ENCODE peak calls at places on chromosomes 13 and 19, in nine cellular contexts. G, T, Z, X, L, C, Q, M and R are unnamed samples. For H3K27me3, the result is how much of the 10 kb centered on the place peaks cover.

GRCh38 chr13:48050550-48050949 is 13.0 kb downstream of the NUDT15 start:
- DNase-seq in G (no peak), T (no peak), X (no peak), Q (no peak), L (no peak), C (no peak), Z (no peak), M (no peak), R (no peak)

GRCh38 chr19:51693246-51693645 is at the start of gene SPACA6:
- DNase-seq in T (no peak), X (no peak), M (no peak), Q (no peak), Z (no peak), L (no peak), C (no peak), G (no peak), R (no peak)

GRCh38 chr13:109275848-109276247 is 510.5 kb downstream of the IRS2 start:
- DNase-seq in L (no peak), Z (peak), C (no peak), X (no peak), M (no peak), Q (no peak), T (peak), G (no peak), R (no peak)

GRCh38 chr19:35949131-35949530 is 13.0 kb downstream of the LRFN3 start:
- DNase-seq in T (peak), G (peak), L (no peak), Q (no peak), M (no peak), C (no peak), Z (no peak), X (no peak), R (no peak)

GRCh38 chr19:12578641-12579040 is 27.4 kb upstream of the ZNF564 start:
- DNase-seq in L (no peak), M (no peak), T (no peak), Q (no peak), C (no peak), X (no peak), G (no peak), Z (no peak), R (no peak)

GRCh38 chr19:3073159-3073563 is 10.9 kb upstream of the TLE5 start:
- DNase-seq in Q (no peak), L (no peak), G (peak), X (no peak), T (peak), M (no peak), C (peak), Z (peak), R (peak)

GRCh38 chr19:6414033-6414643 is 10.5 kb downstream of the KHSRP start:
- DNase-seq in Z (no peak), X (no peak), T (peak), G (peak), M (no peak), L (no peak), C (no peak), Q (no peak), R (no peak)

GRCh38 chr13:109205315-109205714 is 575.9 kb downstream of the MYO16 start:
- DNase-seq in Z (no peak), C (peak), L (no peak), M (no peak), Q (no peak), G (peak), X (no peak), T (no peak), R (no peak)

GRCh38 chr13:27250833-27251165 is 559 bp upstream of the RPL21 start:
- DNase-seq in Q (no peak), M (no peak), T (no peak), Z (no peak), C (no peak), G (no peak), L (no peak), X (no peak), R (no peak)

GRCh38 chr13:103960011-103960410 is 893.8 kb upstream of the SLC10A2 start:
- DNase-seq in L (no peak), G (no peak), T (no peak), M (no peak), Z (no peak), X (no peak), C (no peak), Q (no peak), R (no peak)

GRCh38 chr13:73251866-73252265 is 193.1 kb downstream of the KLF5 start:
- DNase-seq in X (no peak), Q (no peak), M (no peak), G (no peak), T (no peak), Z (no peak), C (no peak), L (no peak), R (no peak)

GRCh38 chr19:1785310-1785709 is 26.8 kb downstream of the ATP8B3 start:
- DNase-seq in L (no peak), M (no peak), T (no peak), X (no peak), G (no peak), C (no peak), Q (no peak), Z (no peak), R (no peak)
- H3K27me3 ChIP-seq in L (under half), M (under half), T (under half), X (half or more), G (under half), C (under half), Q (under half), Z (half or more), R (under half)

GRCh38 chr19:14096272-14096992 is 5.9 kb upstream of the SAMD1 start:
- DNase-seq in Q (no peak), X (no peak), C (no peak), T (peak), M (no peak), Z (no peak), L (no peak), G (peak), R (no peak)
- TF ChIP-seq CTCF in Q (no peak), X (no peak), C (peak), T (peak), M (no peak), Z (peak), L (no peak), G (peak), R (peak)

GRCh38 chr13:99085846-99086148 is 107.9 kb upstream of the DOCK9 start:
- DNase-seq in L (no peak), G (no peak), Q (no peak), M (no peak), C (no peak), T (no peak), X (no peak), Z (no peak), R (no peak)
- H3K27me3 ChIP-seq in L (under half), G (under half), Q (under half), M (under half), C (under half), T (under half), X (under half), Z (under half), R (under half)

DNA sequence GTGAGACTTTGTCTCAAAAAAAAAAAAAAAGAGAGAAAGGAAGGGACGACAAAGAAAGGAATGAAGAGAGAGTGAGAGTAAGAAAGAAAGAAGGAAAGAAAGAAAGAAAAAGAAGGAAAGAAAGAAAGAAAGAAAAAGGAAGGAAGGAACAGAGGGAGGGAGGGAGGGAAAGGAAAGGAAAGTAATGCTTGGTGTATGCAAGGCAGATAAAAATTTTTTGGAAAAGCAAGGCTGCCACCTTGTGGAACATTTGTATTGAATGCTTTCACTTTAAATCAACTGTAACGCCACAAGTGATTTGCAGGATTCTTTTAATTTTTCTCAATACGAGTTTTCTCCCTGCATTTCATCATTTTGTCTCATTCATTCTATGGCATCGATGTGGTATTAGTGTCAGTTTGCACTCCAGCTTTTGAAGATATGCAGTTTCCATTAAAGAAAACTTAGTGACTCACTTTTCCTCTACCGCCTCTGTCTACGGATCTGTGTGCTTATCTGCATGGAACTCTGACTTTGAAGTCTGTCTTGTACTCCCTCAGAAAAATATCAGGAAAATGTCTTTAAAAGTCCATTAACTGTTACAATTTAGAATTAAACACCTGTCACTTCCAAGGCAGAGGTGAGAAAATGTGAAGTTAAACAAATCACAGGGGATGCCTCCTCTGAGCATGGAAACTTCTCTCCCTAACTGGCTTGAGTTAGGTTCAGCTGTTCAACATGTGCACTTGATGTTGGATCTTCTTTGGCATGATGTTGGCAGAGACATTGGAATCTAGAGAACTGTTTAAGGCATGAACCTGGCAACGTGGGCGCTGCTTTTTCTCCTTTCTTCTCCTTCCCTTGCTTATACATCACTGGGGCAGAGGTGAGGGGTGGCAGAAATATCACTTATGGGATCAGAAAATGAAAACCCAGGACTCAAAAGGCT is 20.0 kb upstream of the ZDHHC20 start:
- DNase-seq in X (no peak), M (no peak), C (peak), Z (peak), G (peak), Q (no peak), L (peak), T (peak), R (peak)
- TF ChIP-seq CTCF in X (peak), M (peak), C (peak), Z (peak), G (peak), Q (peak), L (peak), T (peak), R (peak)

DNA sequence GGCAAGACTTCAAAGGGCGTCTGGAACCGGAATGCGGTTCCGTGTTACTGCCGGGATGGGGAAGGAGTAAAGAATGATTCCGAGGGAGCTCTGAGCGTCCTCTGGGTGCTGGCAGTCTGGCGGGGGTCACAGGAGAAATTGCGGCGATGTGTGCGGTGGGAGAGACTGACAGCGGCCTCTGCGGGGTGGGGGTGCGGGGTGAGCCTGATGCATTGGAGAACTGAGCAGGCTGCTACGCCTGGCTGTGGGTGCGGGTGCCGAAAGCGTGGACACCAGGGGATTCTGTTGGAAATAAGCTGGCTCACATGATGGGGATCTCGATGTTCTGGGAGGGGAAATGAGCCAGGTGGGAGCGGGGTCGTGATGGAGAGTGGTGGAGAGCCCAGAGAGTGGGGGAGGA is 1.8 kb downstream of the COX6B2 start:
- DNase-seq in C (no peak), M (no peak), L (no peak), Q (no peak), X (no peak), T (no peak), G (no peak), Z (no peak), R (no peak)
- H3K27me3 ChIP-seq in C (half or more), M (under half), L (under half), Q (under half), X (half or more), T (half or more), G (under half), Z (under half), R (under half)

DNA sequence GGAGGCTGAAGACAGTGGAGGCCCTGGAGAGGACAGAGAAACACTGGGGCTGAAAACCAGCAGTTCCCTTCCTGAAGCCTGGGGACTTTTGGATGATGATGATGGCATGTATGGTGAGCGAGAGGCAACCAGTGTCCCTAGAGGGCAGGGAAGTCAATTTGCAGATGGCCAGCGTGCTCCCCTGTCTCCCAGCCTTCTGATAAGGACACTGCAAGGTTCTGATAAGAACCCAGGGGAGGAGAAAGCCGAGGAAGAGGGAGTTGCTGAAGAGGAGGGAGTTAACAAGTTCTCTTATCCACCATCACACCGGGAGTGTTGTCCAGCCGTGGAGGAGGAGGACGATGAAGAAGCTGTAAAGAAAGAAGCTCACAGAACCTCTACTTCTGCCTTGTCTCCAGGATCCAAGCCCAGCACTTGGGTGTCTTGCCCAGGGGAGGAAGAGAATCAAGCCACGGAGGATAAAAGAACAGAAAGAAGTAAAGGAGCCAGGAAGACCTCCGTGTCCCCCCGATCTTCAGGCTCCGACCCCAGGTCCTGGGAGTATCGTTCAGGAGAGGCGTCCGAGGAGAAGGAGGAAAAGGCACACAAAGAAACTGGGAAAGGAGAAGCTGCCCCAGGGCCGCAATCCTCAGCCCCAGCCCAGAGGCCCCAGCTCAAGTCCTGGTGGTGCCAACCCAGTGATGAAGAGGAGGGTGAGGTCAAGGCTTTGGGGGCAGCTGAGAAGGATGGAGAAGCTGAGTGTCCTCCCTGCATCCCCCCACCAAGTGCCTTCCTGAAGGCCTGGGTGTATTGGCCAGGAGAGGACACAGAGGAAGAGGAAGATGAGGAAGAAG is 1.5 kb downstream of the PPP1R15A start:
- DNase-seq in G (peak), M (no peak), T (no peak), Z (no peak), C (peak), X (no peak), Q (no peak), L (no peak), R (no peak)
- TF ChIP-seq CTCF in G (no peak), M (no peak), T (no peak), Z (no peak), C (no peak), X (no peak), Q (no peak), L (no peak), R (no peak)

DNA sequence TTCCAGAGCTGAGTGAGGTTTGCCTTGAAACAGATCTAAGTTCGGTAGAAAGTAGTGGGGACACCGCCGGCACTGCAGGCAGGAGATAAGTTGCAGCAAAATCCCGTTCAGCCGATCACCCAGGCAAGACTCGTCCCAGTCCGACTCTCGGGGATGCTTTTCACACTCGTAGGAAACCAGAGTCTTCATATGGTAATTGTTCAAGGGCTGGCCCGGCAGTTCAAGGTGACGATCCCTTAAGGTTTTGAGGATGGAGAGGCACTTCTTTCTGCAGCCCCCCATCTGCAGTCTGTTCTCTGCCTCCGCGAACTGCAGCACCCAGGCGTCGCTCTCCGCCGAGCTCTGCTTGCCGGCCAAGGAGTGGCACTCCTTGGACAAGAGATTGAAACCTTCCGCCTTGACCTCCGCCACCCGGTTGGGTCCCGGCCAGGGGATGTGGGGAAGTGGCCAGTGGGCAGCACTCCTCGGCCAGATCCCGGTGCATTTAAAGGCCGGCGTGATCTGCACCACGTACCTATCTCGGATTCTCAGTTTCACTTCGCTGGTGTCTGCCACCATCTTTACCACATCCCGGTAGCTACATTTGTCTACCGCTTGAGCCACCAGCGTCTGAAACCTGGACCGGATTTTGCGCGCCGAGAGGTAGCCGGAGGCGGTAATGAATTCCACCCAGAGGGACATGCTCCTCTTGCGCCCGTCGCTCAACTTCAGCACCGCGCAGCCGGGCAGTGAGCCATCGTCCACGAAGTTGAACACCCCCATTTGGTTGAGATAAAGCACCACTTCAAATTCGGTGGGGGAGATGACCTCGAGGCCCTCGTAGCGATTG is 1.1 kb downstream of the MAB21L1 start:
- DNase-seq in M (no peak), T (peak), Q (peak), C (peak), X (no peak), Z (no peak), G (peak), L (no peak), R (no peak)
- H3K27me3 ChIP-seq in M (under half), T (half or more), Q (half or more), C (half or more), X (under half), Z (half or more), G (under half), L (half or more), R (half or more)